ENCODE peak calls at places on chromosomes 3 and 15, in five cellular contexts. Q, T, D, M and E are unnamed samples.

GRCh38 chr3:42347928-42348327 is 62.5 kb downstream of the LYZL4 start:
- DNase-seq in Q (no peak), T (no peak), D (no peak), M (no peak), E (no peak)

GRCh38 chr3:29853841-29854397 is 573.0 kb downstream of the RBMS3 start:
- DNase-seq in Q (peak; percentile 5), T (no peak), D (no peak), M (no peak), E (no peak)

GRCh38 chr15:41125063-41125669 is 9.1 kb upstream of the INO80 start:
- DNase-seq in Q (no peak), T (no peak), D (no peak), M (no peak), E (no peak)

GRCh38 chr15:33149919-33150318 is 44.6 kb downstream of the FMN1 start:
- DNase-seq in Q (peak; percentile 64), T (no peak), D (no peak), M (no peak), E (no peak)

GRCh38 chr15:78364233-78364632 is 24.1 kb downstream of the CRABP1 start:
- DNase-seq in Q (no peak), T (no peak), D (peak; percentile 21), M (no peak), E (no peak)

GRCh38 chr15:46857103-46857502 is 860.2 kb upstream of the SEMA6D start:
- DNase-seq in Q (no peak), T (no peak), D (no peak), M (no peak), E (no peak)

GRCh38 chr3:125683067-125683844 is 88.0 kb upstream of the OSBPL11 start:
- DNase-seq in Q (no peak), T (no peak), D (no peak), M (no peak), E (no peak)

GRCh38 chr15:91146728-91147127 is 46.7 kb downstream of the SV2B start:
- DNase-seq in Q (no peak), T (no peak), D (no peak), M (no peak), E (no peak)

GRCh38 chr3:150828997-150829396 is 66.0 kb upstream of the SIAH2 start:
- DNase-seq in Q (no peak), T (no peak), D (no peak), M (no peak), E (no peak)

GRCh38 chr15:25179673-25180511 is 225.1 kb downstream of the SNRPN start:
- DNase-seq in Q (no peak), T (no peak), D (no peak), M (peak; percentile 22), E (peak; percentile 10)